ENCODE peak calls at places on chromosomes 1 and 21, in seven cellular contexts. U is lung; Z is right cardiac atrium; W is fibroblast of lung; M is SJSA1; L is CD8-positive, alpha-beta T cell; R is mesenchymal stem cell. F is an unnamed sample. For H3K27me3, the result is how much of the 10 kb centered on the place peaks cover.

GRCh38 chr1:7469255-7469938 is 301.7 kb upstream of the VAMP3 start:
- DNase-seq in U (no peak), Z (peak), W (peak), M (peak), L (no peak), R (peak), F (no peak)

GRCh38 chr1:183783342-183783741 is 21.6 kb upstream of the RGL1 start:
- DNase-seq in U (no peak), Z (no peak), W (no peak), M (no peak), L (no peak), R (peak), F (no peak)

GRCh38 chr1:185376840-185377635 is 60.0 kb upstream of the IVNS1ABP start:
- DNase-seq in U (no peak), Z (no peak), W (peak), M (peak), L (no peak), R (peak), F (no peak)

GRCh38 chr21:42479582-42479981 is 16.4 kb downstream of the RSPH1 start:
- DNase-seq in U (no peak), Z (no peak), W (no peak), M (no peak), L (no peak), R (no peak), F (no peak)

GRCh38 chr1:152110365-152110859 is 4.8 kb downstream of the TCHH start:
- DNase-seq in U (no peak), Z (peak), W (peak), M (peak), L (peak), R (no peak), F (no peak)

GRCh38 chr1:43831866-43832654 is 101.5 kb upstream of the ARTN start:
- DNase-seq in U (no peak), Z (no peak), W (no peak), M (no peak), L (no peak), R (no peak), F (no peak)

GRCh38 chr1:112808861-112809684 is 93.9 kb upstream of the PPM1J start:
- DNase-seq in U (peak), Z (peak), W (peak), M (peak), L (peak), R (peak), F (peak)

GRCh38 chr1:160407819-160408801 is 7.7 kb downstream of the VANGL2 start:
- DNase-seq in U (no peak), Z (no peak), W (peak), M (no peak), L (no peak), R (no peak), F (no peak)

GRCh38 chr1:98103617-98104284 is 182.9 kb upstream of the DPYD start:
- DNase-seq in U (no peak), Z (no peak), W (no peak), M (no peak), L (no peak), R (peak), F (no peak)

GRCh38 chr1:54107131-54107530 is 45.7 kb downstream of the CDCP2 start:
- DNase-seq in U (no peak), Z (no peak), W (peak), M (peak), L (no peak), R (peak), F (no peak)

GRCh38 chr1:27877115-27877416 is 4.7 kb downstream of the THEMIS2 start:
- DNase-seq in U (no peak), Z (no peak), W (no peak), M (no peak), L (no peak), R (no peak), F (no peak)
- H3K4me3 ChIP-seq in U (no peak), Z (no peak), W (no peak), M (no peak), L (no peak), R (no peak), F (no peak)

GRCh38 chr21:33109574-33110339 is 39.8 kb downstream of the OLIG1 start:
- DNase-seq in U (no peak), Z (no peak), W (no peak), M (no peak), L (no peak), R (no peak), F (no peak)
- H3K27me3 ChIP-seq in U (under half), Z (under half), W (half or more), M (half or more), L (under half), R (half or more), F (under half)

DNA sequence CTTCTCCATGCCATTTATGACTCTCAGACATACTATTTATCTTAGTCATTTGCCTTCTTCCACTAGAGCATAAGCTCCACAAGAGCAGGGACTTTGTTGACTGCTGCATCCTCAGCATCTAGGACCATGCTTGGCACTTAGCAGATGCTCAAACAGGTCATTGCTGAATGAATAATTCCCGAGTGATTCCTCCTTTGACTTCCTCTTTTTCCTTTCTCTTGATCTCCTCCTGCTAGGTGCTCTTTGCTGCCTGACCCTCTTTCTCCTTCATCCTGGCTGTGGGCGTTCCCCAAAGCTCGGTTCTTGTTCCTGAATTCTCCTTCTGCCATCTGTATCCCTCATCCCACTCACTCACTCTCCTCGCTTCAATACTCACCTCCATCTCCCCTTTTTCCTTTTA is 23.5 kb downstream of the SYT6 start:
- DNase-seq in U (no peak), Z (no peak), W (no peak), M (no peak), L (no peak), R (no peak), F (no peak)
- H3K4me3 ChIP-seq in U (no peak), Z (no peak), W (no peak), M (no peak), L (no peak), R (no peak), F (no peak)

GRCh38 chr1:245448858-245449534 is 294.2 kb downstream of the KIF26B start:
- DNase-seq in U (no peak), Z (no peak), W (peak), M (no peak), L (no peak), R (peak), F (no peak)
- H3K27me3 ChIP-seq in U (under half), Z (under half), W (under half), M (under half), L (under half), R (under half), F (under half)

DNA sequence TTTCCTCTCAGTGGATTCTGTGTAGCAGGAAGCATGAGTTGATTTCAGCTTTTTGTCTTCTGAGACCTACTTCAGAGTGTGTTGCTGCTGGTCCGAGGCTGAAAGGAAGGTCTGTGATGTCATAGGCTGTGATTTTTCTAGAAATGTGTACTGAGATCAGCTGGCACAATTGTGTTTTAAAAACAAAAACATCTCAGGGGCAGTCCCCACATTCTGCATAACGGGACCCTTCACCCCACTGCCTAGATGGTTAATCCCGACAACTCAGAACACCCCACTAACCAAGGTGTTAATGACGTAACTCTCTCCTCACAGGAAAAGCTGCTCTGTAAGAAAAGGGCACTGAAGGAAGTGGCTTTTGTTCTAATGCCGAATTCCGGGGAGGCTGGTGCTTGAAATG is 59.8 kb upstream of the PPP2R5A start:
- DNase-seq in U (no peak), Z (no peak), W (no peak), M (no peak), L (peak), R (no peak), F (peak)
- H3K4me3 ChIP-seq in U (no peak), Z (no peak), W (no peak), M (no peak), L (no peak), R (no peak), F (no peak)

GRCh38 chr1:180229483-180230415 is at the start of gene LHX4:
- DNase-seq in U (no peak), Z (no peak), W (peak), M (peak), L (no peak), R (peak), F (no peak)
- H3K27me3 ChIP-seq in U (under half), Z (under half), W (half or more), M (under half), L (half or more), R (half or more), F (half or more)